ENCODE peak calls at places on chromosomes 16 and 17, in seven cellular contexts. A is tibial nerve, K is H1, F is A549, Y is esophagus muscularis mucosa, D is sigmoid colon, V is ovary. I is an unnamed sample.

GRCh38 chr16:89185062-89185751 is 13.7 kb downstream of the CDH15 start:
- DNase-seq in F (no peak), A (no peak), K (no peak), V (no peak), D (no peak), Y (no peak), I (no peak)

GRCh38 chr16:59463776-59464175 is 729.7 kb upstream of the GOT2 start:
- DNase-seq in K (no peak), Y (no peak), V (no peak), F (no peak), D (no peak), A (no peak), I (no peak)

GRCh38 chr16:84924339-84925091 is 86.8 kb downstream of the ZDHHC7 start:
- DNase-seq in D (peak), A (peak), F (no peak), V (peak), Y (no peak), K (no peak), I (no peak)

GRCh38 chr17:10754861-10755591 is 25.2 kb upstream of the TMEM220 start:
- DNase-seq in A (no peak), V (no peak), K (no peak), D (no peak), Y (no peak), F (no peak), I (no peak)

GRCh38 chr16:813204-813915 is 12.8 kb upstream of the GNG13 start:
- DNase-seq in Y (no peak), D (no peak), K (no peak), A (no peak), V (no peak), F (no peak), I (no peak)

GRCh38 chr16:67993207-67994036 is 5.9 kb downstream of the DPEP2 start:
- DNase-seq in V (peak), A (peak), Y (no peak), K (no peak), F (peak), D (peak), I (peak)

GRCh38 chr16:5228369-5228768 is 130.8 kb upstream of the EEF2KMT start:
- DNase-seq in F (no peak), K (no peak), V (no peak), A (no peak), Y (no peak), D (peak), I (no peak)

GRCh38 chr17:80889897-80890550 is 101.6 kb upstream of the CHMP6 start:
- DNase-seq in Y (no peak), K (no peak), F (no peak), V (no peak), A (no peak), D (peak), I (no peak)

GRCh38 chr17:13346996-13347762 is 254.6 kb downstream of the HS3ST3A1 start:
- DNase-seq in D (no peak), Y (no peak), A (no peak), K (no peak), V (no peak), F (peak), I (no peak)

GRCh38 chr17:59410049-59410437 is 78.6 kb downstream of the YPEL2 start:
- DNase-seq in Y (no peak), V (no peak), D (no peak), A (no peak), K (no peak), F (no peak), I (no peak)

DNA sequence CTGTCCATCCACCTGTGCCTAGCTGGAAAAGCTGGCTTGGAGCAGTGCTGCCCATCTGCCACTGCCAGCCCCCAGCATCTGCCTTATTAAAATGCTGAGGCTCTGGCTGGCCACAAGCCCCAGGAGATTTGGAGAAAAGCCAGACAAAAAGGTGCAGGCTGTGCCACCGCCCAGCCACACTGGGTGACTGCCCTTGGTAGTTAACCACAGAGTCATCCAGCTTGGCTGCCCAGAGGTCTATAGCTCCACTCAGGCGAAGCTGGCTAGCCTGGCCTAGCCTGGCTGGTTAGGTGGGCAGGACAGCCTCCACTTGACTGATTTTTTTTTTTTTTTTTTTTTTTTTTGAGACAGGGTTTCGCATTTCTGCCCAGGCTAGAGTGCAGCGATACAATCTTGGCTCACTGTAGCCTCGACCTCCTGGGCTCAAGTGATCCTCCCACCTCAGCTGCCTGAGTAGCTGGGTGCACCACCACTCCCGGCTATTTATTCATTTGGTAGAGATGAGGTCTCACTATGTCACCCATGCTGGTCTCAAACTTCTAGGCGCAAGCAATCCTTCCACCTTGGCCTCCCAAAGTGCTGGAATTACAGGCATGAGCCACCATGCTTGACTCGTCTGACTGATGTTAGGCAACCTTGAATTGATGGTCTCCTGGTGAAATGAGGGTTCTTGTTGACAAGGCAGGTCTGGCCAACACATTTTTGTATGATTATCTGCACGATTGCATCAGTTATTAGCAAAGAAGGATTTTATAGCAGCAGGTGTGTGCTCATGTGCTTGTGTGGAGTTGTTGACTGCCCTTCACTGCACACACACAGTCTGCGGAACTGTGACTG is 103.8 kb downstream of the RAB11FIP4 start:
- DNase-seq in A (no peak), K (no peak), D (no peak), V (no peak), Y (no peak), F (no peak), I (peak)
- TF ChIP-seq EP300 in A (no peak), K (no peak), D (no peak), V (no peak), Y (no peak), F (no peak), I (no peak)

GRCh38 chr16:54027126-54027922 is 259.3 kb downstream of the IRX3 start:
- DNase-seq in Y (no peak), V (no peak), A (no peak), F (peak), K (no peak), D (no peak), I (no peak)
- H3K27ac ChIP-seq in Y (no peak), V (no peak), A (no peak), F (no peak), K (no peak), D (no peak), I (no peak)

DNA sequence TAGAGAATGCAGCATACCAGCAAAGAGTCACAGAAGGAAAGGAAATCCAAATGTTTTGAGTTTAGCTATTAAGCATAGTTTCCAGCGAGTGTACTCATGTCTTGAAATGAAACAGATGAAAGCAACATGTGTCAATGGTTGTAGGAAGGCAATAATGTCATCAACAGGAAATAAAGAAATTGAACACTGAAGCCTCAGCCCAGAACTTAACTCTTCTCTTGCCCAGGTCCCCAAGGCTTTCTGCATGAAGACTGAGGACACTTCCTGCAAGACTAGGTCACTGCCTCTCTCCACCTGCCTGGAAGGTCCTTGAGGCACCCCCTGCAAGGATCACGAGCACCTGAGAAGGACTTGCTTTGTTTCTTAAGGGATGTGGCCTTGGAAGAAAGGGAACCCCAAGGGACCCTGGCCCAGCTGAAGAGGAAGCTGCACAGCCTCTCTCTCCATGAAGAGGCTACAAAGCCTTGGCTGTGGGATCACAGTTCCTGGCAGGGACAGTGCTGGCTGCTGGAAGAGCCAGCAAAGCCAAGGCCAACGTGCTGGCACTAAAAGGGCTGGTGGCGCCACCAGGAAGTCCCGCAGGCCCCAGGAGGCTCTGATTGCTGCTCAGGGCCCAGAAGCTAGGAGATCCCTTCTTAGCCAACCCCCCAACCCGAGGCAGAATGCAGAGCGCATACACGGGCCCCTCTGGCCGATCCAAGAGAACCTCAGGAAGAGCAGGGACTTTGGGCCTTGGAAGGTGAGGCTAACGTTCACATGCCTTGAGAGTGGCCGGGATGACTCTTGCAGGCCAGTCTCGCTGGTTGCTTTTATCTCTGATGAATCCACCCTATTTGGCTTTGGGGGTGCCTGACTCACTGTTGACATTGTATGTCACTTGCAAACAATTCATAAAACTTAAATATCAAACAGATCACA is 23.4 kb upstream of the AXIN2 start:
- DNase-seq in D (no peak), F (peak), V (no peak), Y (no peak), K (no peak), A (no peak), I (no peak)
- TF ChIP-seq EP300 in D (no peak), F (no peak), V (no peak), Y (no peak), K (no peak), A (no peak), I (no peak)

DNA sequence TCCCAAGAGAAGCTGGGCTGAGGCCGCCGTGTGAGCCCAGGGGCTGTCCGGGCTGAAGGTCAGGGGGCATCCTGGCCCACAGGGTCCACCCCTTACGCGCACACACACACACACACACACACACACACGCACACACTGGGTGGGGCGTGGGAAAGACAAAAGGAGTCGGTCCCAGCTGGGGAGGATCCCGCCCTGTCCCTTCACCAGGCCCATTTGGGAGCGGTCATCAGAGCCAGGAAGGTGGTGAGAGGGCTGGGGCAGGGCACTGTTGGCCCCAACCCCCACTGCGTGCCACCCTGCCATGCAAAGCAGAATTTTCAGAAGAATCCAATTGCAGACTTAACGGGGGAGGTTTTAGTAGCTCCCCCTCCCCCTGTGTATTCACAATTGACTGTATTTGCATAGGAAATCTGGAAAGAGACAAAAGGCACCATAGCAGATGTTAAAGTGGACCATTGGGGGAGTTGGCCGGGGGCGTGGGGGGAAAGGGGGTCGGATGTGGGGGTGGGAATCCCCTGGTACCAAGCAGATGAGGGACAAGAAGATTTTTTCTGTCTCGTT is 11.3 kb upstream of the CD300A start:
- DNase-seq in A (no peak), V (peak), Y (no peak), F (no peak), K (no peak), D (no peak), I (no peak)
- H3K27ac ChIP-seq in A (peak), V (peak), Y (peak), F (peak), K (no peak), D (peak), I (peak)

GRCh38 chr17:83099570-83100181 is 20.3 kb downstream of the METRNL start:
- DNase-seq in D (no peak), K (no peak), A (no peak), F (no peak), V (no peak), Y (no peak), I (peak)
- TF ChIP-seq EP300 in D (no peak), K (no peak), A (peak), F (no peak), V (no peak), Y (no peak), I (no peak)

DNA sequence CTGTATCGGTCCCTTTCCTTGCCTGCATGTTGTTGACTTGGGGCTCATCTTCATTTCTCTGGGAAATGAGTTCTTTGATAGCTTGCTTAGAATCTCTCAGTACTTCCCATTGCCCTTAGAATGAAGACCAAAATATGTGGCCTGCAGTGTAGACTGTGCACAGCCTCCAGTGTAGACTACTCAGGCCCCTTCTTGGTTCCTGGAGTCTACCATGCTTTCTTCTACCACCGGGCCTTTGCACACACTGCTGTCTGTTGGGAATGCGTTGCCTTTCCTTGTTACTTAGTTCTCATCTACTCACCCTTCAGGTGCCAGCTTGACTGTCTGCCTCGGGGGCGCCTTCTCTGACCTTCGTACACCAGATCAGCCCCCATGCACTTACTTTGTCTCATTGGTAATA is 82.0 kb downstream of the ABCC1 start:
- DNase-seq in K (no peak), V (no peak), D (no peak), A (no peak), F (no peak), Y (no peak), I (no peak)
- H3K27ac ChIP-seq in K (no peak), V (no peak), D (no peak), A (no peak), F (no peak), Y (no peak), I (peak)

GRCh38 chr17:8383143-8383974 is at the start of gene RPL26:
- DNase-seq in K (peak), D (peak), A (peak), Y (peak), F (peak), V (peak), I (peak)
- TF ChIP-seq EP300 in K (no peak), D (no peak), A (peak), Y (no peak), F (no peak), V (no peak), I (no peak)